ENCODE peak calls at places on chromosomes 7 and 10, in eight cellular contexts. V is GM10248, A is substantia nigra, W is GM19239, R is GF-D8, Y is ELR, P is HuH-7.5, C is T-helper 2 cell. S is an unnamed sample.

GRCh38 chr7:113774182-113774807 is 144.5 kb downstream of the PPP1R3A start:
- DNase-seq in P (peak), W (no peak), Y (peak), V (peak), C (no peak), A (no peak), R (no peak), S (peak)

GRCh38 chr10:5555031-5555510 is 30.3 kb downstream of the CALML3 start:
- DNase-seq in C (no peak), Y (no peak), W (no peak), A (no peak), R (no peak), V (no peak), P (no peak), S (no peak)

GRCh38 chr7:77786018-77786417 is 12.2 kb downstream of the TMEM60 start:
- DNase-seq in Y (no peak), P (no peak), V (no peak), R (no peak), C (no peak), A (no peak), W (no peak), S (no peak)

GRCh38 chr7:137091396-137091795 is 222.9 kb downstream of the CHRM2 start:
- DNase-seq in R (no peak), V (no peak), P (no peak), C (no peak), W (no peak), A (no peak), Y (peak), S (no peak)

GRCh38 chr7:152760384-152761115 is 998 bp downstream of the ACTR3B start:
- DNase-seq in C (no peak), R (peak), Y (peak), W (no peak), P (no peak), V (no peak), A (no peak), S (peak)

GRCh38 chr7:24328050-24328449 is 44.1 kb downstream of the NPY start:
- DNase-seq in R (no peak), C (no peak), Y (no peak), A (no peak), P (no peak), W (no peak), V (no peak), S (no peak)

GRCh38 chr10:48459270-48460147 is 145.4 kb downstream of the ARHGAP22 start:
- DNase-seq in Y (no peak), A (no peak), R (no peak), P (no peak), V (no peak), C (no peak), W (no peak), S (no peak)

GRCh38 chr10:86019141-86019540 is 347.5 kb downstream of the GRID1 start:
- DNase-seq in R (no peak), P (no peak), A (no peak), C (no peak), Y (no peak), W (no peak), V (no peak), S (no peak)

GRCh38 chr10:76433161-76434005 is 1002.0 kb downstream of the LRMDA start:
- DNase-seq in A (no peak), V (no peak), R (no peak), W (no peak), P (no peak), C (no peak), Y (no peak), S (peak)

GRCh38 chr10:122207135-122207534 is 64.0 kb upstream of the BTBD16 start:
- DNase-seq in A (no peak), Y (no peak), P (no peak), C (no peak), R (no peak), W (no peak), V (no peak), S (no peak)

GRCh38 chr7:51602321-51602720 is 285.7 kb upstream of the COBL start:
- DNase-seq in A (no peak), V (no peak), R (no peak), C (no peak), P (no peak), W (no peak), Y (no peak), S (no peak)

GRCh38 chr10:101229275-101230184 is at the start of gene LBX1:
- DNase-seq in A (no peak), W (no peak), P (peak), Y (no peak), R (no peak), V (no peak), C (no peak), S (no peak)

GRCh38 chr7:28410628-28411578 is 1.4 kb upstream of the CREB5 start:
- DNase-seq in V (peak), W (no peak), A (no peak), C (no peak), R (peak), P (peak), Y (peak), S (peak)

GRCh38 chr7:134724606-134725005 is 54.8 kb upstream of the CALD1 start:
- DNase-seq in P (no peak), R (no peak), A (no peak), C (no peak), W (peak), V (peak), Y (peak), S (peak)

GRCh38 chr7:130489140-130489967 is 2.5 kb upstream of the MEST start:
- DNase-seq in Y (peak), R (no peak), C (no peak), P (no peak), A (no peak), W (no peak), V (no peak), S (peak)

GRCh38 chr7:12456506-12456905 is 52.8 kb upstream of the VWDE start:
- DNase-seq in C (no peak), P (no peak), V (no peak), R (no peak), Y (no peak), A (no peak), W (no peak), S (peak)

GRCh38 chr7:91683823-91684222 is 196.7 kb downstream of the MTERF1 start:
- DNase-seq in W (no peak), V (no peak), P (no peak), A (no peak), R (peak), C (no peak), Y (peak), S (no peak)

GRCh38 chr7:140084972-140085371 is 22.2 kb upstream of the PARP12 start:
- DNase-seq in A (no peak), V (peak), P (no peak), R (peak), W (peak), C (no peak), Y (peak), S (no peak)

GRCh38 chr10:69874464-69874863 is 72.8 kb downstream of the COL13A1 start:
- DNase-seq in W (no peak), C (no peak), A (no peak), Y (peak), R (no peak), P (no peak), V (no peak), S (peak)

GRCh38 chr10:78274491-78274890 is 240.8 kb downstream of the RPS24 start:
- DNase-seq in V (no peak), Y (no peak), C (no peak), A (no peak), P (no peak), W (no peak), R (no peak), S (no peak)

GRCh38 chr10:57775250-57775649 is 492.4 kb downstream of the IPMK start:
- DNase-seq in A (no peak), V (no peak), Y (no peak), W (no peak), C (no peak), P (no peak), R (no peak), S (no peak)

GRCh38 chr10:132396495-132397035 is 435 bp upstream of the PWWP2B start:
- DNase-seq in V (peak), W (peak), Y (peak), P (peak), C (peak), A (no peak), R (no peak), S (peak)

GRCh38 chr7:120927454-120928103 is 23.0 kb upstream of the ING3 start:
- DNase-seq in W (no peak), C (no peak), Y (no peak), R (no peak), A (no peak), V (peak), P (no peak), S (peak)

S was measured in kidney tubule cell.